ENCODE peak calls at places on chromosomes 5 and 9, in eight cellular contexts. One of them, this sample, is unnamed.

GRCh38 chr5:180251141-180251540 is 40.7 kb downstream of the MAPK9 start:
- DNase-seq in amniotic stem cell: no peak
- DNase-seq in NCI-H1092 treated with DMSO at 0.1 percent for 48 hours: no peak
- DNase-seq in stimulated activated CD4-positive, alpha-beta T cell treated with anti-CD3 and anti-CD28 coated beads, Interleukin-4, amount 100 ng/mL, for 48 hours: no peak
- DNase-seq in brain microvascular endothelial cell: no peak
- DNase-seq in DMS53: no peak
- DNase-seq in IMR-90: no peak
- DNase-seq in GDM1: no peak
- DNase-seq in this sample: no peak

GRCh38 chr5:937151-937924 is 44.7 kb downstream of the TRIP13 start:
- DNase-seq in IMR-90: no peak
- DNase-seq in NCI-H1092 treated with DMSO at 0.1 percent for 48 hours: no peak
- DNase-seq in GDM1: no peak
- DNase-seq in stimulated activated CD4-positive, alpha-beta T cell treated with anti-CD3 and anti-CD28 coated beads, Interleukin-4, amount 100 ng/mL, for 48 hours: no peak
- DNase-seq in brain microvascular endothelial cell: no peak
- DNase-seq in amniotic stem cell: no peak
- DNase-seq in DMS53: no peak
- DNase-seq in this sample: no peak

GRCh38 chr9:21031091-21031817 is at the start of gene HACD4:
- DNase-seq in NCI-H1092 treated with DMSO at 0.1 percent for 48 hours: peak; percentile 46
- DNase-seq in brain microvascular endothelial cell: peak; percentile 13
- DNase-seq in DMS53: peak; percentile 56
- DNase-seq in stimulated activated CD4-positive, alpha-beta T cell treated with anti-CD3 and anti-CD28 coated beads, Interleukin-4, amount 100 ng/mL, for 48 hours: peak; percentile 37
- DNase-seq in GDM1: peak; percentile 69
- DNase-seq in amniotic stem cell: no peak
- DNase-seq in IMR-90: peak; percentile 12
- DNase-seq in this sample: peak; percentile 51

GRCh38 chr9:97982719-97983523 is at the start of gene ANP32B:
- DNase-seq in IMR-90: peak; percentile 89
- DNase-seq in DMS53: peak; percentile 93
- DNase-seq in amniotic stem cell: peak; percentile 73
- DNase-seq in GDM1: peak; percentile 96
- DNase-seq in stimulated activated CD4-positive, alpha-beta T cell treated with anti-CD3 and anti-CD28 coated beads, Interleukin-4, amount 100 ng/mL, for 48 hours: peak; percentile 93
- DNase-seq in brain microvascular endothelial cell: peak; percentile 79
- DNase-seq in NCI-H1092 treated with DMSO at 0.1 percent for 48 hours: peak; percentile 82
- DNase-seq in this sample: peak; percentile 95

GRCh38 chr9:109880276-109881169 is 100.5 kb downstream of the PALM2AKAP2 start:
- DNase-seq in amniotic stem cell: no peak
- DNase-seq in brain microvascular endothelial cell: peak; percentile 64
- DNase-seq in stimulated activated CD4-positive, alpha-beta T cell treated with anti-CD3 and anti-CD28 coated beads, Interleukin-4, amount 100 ng/mL, for 48 hours: no peak
- DNase-seq in GDM1: no peak
- DNase-seq in IMR-90: peak; percentile 41
- DNase-seq in NCI-H1092 treated with DMSO at 0.1 percent for 48 hours: no peak
- DNase-seq in DMS53: peak; percentile 35
- DNase-seq in this sample: peak; percentile 54

GRCh38 chr5:117220730-117221129 is 646.1 kb upstream of the SEMA6A start:
- DNase-seq in brain microvascular endothelial cell: peak; percentile 74
- DNase-seq in GDM1: no peak
- DNase-seq in DMS53: no peak
- DNase-seq in NCI-H1092 treated with DMSO at 0.1 percent for 48 hours: no peak
- DNase-seq in IMR-90: no peak
- DNase-seq in amniotic stem cell: no peak
- DNase-seq in stimulated activated CD4-positive, alpha-beta T cell treated with anti-CD3 and anti-CD28 coated beads, Interleukin-4, amount 100 ng/mL, for 48 hours: no peak
- DNase-seq in this sample: peak; percentile 13

GRCh38 chr5:132198571-132198970 is 29.1 kb downstream of the P4HA2 start:
- DNase-seq in amniotic stem cell: no peak
- DNase-seq in GDM1: no peak
- DNase-seq in brain microvascular endothelial cell: no peak
- DNase-seq in stimulated activated CD4-positive, alpha-beta T cell treated with anti-CD3 and anti-CD28 coated beads, Interleukin-4, amount 100 ng/mL, for 48 hours: no peak
- DNase-seq in NCI-H1092 treated with DMSO at 0.1 percent for 48 hours: no peak
- DNase-seq in IMR-90: no peak
- DNase-seq in DMS53: no peak
- DNase-seq in this sample: no peak

GRCh38 chr9:89442016-89442415 is 55.9 kb downstream of the SEMA4D start:
- DNase-seq in DMS53: no peak
- DNase-seq in stimulated activated CD4-positive, alpha-beta T cell treated with anti-CD3 and anti-CD28 coated beads, Interleukin-4, amount 100 ng/mL, for 48 hours: no peak
- DNase-seq in amniotic stem cell: no peak
- DNase-seq in NCI-H1092 treated with DMSO at 0.1 percent for 48 hours: no peak
- DNase-seq in IMR-90: no peak
- DNase-seq in GDM1: no peak
- DNase-seq in brain microvascular endothelial cell: no peak
- DNase-seq in this sample: no peak

GRCh38 chr5:104793452-104794120 is 1231.0 kb upstream of the NUDT12 start:
- DNase-seq in NCI-H1092 treated with DMSO at 0.1 percent for 48 hours: no peak
- DNase-seq in amniotic stem cell: no peak
- DNase-seq in DMS53: no peak
- DNase-seq in stimulated activated CD4-positive, alpha-beta T cell treated with anti-CD3 and anti-CD28 coated beads, Interleukin-4, amount 100 ng/mL, for 48 hours: no peak
- DNase-seq in brain microvascular endothelial cell: no peak
- DNase-seq in IMR-90: no peak
- DNase-seq in GDM1: no peak
- DNase-seq in this sample: no peak

GRCh38 chr5:82911902-82912301 is 165.3 kb downstream of the TMEM167A start:
- DNase-seq in brain microvascular endothelial cell: no peak
- DNase-seq in DMS53: no peak
- DNase-seq in IMR-90: no peak
- DNase-seq in amniotic stem cell: no peak
- DNase-seq in stimulated activated CD4-positive, alpha-beta T cell treated with anti-CD3 and anti-CD28 coated beads, Interleukin-4, amount 100 ng/mL, for 48 hours: no peak
- DNase-seq in NCI-H1092 treated with DMSO at 0.1 percent for 48 hours: no peak
- DNase-seq in GDM1: no peak
- DNase-seq in this sample: no peak

GRCh38 chr5:146047396-146047795 is 58.0 kb downstream of the PLAC8L1 start:
- DNase-seq in brain microvascular endothelial cell: no peak
- DNase-seq in DMS53: no peak
- DNase-seq in amniotic stem cell: no peak
- DNase-seq in NCI-H1092 treated with DMSO at 0.1 percent for 48 hours: no peak
- DNase-seq in IMR-90: no peak
- DNase-seq in stimulated activated CD4-positive, alpha-beta T cell treated with anti-CD3 and anti-CD28 coated beads, Interleukin-4, amount 100 ng/mL, for 48 hours: no peak
- DNase-seq in GDM1: no peak
- DNase-seq in this sample: no peak

GRCh38 chr9:70979971-70980370 is 141.4 kb downstream of the TRPM3 start:
- DNase-seq in amniotic stem cell: no peak
- DNase-seq in DMS53: no peak
- DNase-seq in NCI-H1092 treated with DMSO at 0.1 percent for 48 hours: no peak
- DNase-seq in stimulated activated CD4-positive, alpha-beta T cell treated with anti-CD3 and anti-CD28 coated beads, Interleukin-4, amount 100 ng/mL, for 48 hours: no peak
- DNase-seq in GDM1: no peak
- DNase-seq in brain microvascular endothelial cell: no peak
- DNase-seq in IMR-90: peak; percentile 31
- DNase-seq in this sample: peak; percentile 30

GRCh38 chr5:89267764-89268163 is 384.8 kb upstream of the MEF2C start:
- DNase-seq in DMS53: no peak
- DNase-seq in stimulated activated CD4-positive, alpha-beta T cell treated with anti-CD3 and anti-CD28 coated beads, Interleukin-4, amount 100 ng/mL, for 48 hours: no peak
- DNase-seq in GDM1: no peak
- DNase-seq in IMR-90: no peak
- DNase-seq in brain microvascular endothelial cell: no peak
- DNase-seq in NCI-H1092 treated with DMSO at 0.1 percent for 48 hours: no peak
- DNase-seq in amniotic stem cell: no peak
- DNase-seq in this sample: no peak

GRCh38 chr5:169577966-169578365 is 5.6 kb upstream of the SPDL1 start:
- DNase-seq in DMS53: peak; percentile 12
- DNase-seq in stimulated activated CD4-positive, alpha-beta T cell treated with anti-CD3 and anti-CD28 coated beads, Interleukin-4, amount 100 ng/mL, for 48 hours: no peak
- DNase-seq in brain microvascular endothelial cell: no peak
- DNase-seq in NCI-H1092 treated with DMSO at 0.1 percent for 48 hours: no peak
- DNase-seq in amniotic stem cell: peak; percentile 10
- DNase-seq in IMR-90: no peak
- DNase-seq in GDM1: no peak
- DNase-seq in this sample: peak; percentile 78

GRCh38 chr5:58775699-58776098 is 192.8 kb downstream of the RAB3C start:
- DNase-seq in DMS53: no peak
- DNase-seq in NCI-H1092 treated with DMSO at 0.1 percent for 48 hours: no peak
- DNase-seq in brain microvascular endothelial cell: no peak
- DNase-seq in IMR-90: no peak
- DNase-seq in amniotic stem cell: no peak
- DNase-seq in GDM1: no peak
- DNase-seq in stimulated activated CD4-positive, alpha-beta T cell treated with anti-CD3 and anti-CD28 coated beads, Interleukin-4, amount 100 ng/mL, for 48 hours: no peak
- DNase-seq in this sample: no peak

GRCh38 chr5:149170292-149170691 is 29.0 kb downstream of the ABLIM3 start:
- DNase-seq in stimulated activated CD4-positive, alpha-beta T cell treated with anti-CD3 and anti-CD28 coated beads, Interleukin-4, amount 100 ng/mL, for 48 hours: no peak
- DNase-seq in amniotic stem cell: no peak
- DNase-seq in NCI-H1092 treated with DMSO at 0.1 percent for 48 hours: no peak
- DNase-seq in GDM1: no peak
- DNase-seq in DMS53: no peak
- DNase-seq in IMR-90: peak; percentile 38
- DNase-seq in brain microvascular endothelial cell: no peak
- DNase-seq in this sample: no peak

GRCh38 chr5:99453181-99453580 is 524.4 kb upstream of the CHD1 start:
- DNase-seq in DMS53: no peak
- DNase-seq in brain microvascular endothelial cell: no peak
- DNase-seq in amniotic stem cell: no peak
- DNase-seq in stimulated activated CD4-positive, alpha-beta T cell treated with anti-CD3 and anti-CD28 coated beads, Interleukin-4, amount 100 ng/mL, for 48 hours: no peak
- DNase-seq in IMR-90: no peak
- DNase-seq in NCI-H1092 treated with DMSO at 0.1 percent for 48 hours: no peak
- DNase-seq in GDM1: no peak
- DNase-seq in this sample: no peak

GRCh38 chr9:87878930-87879603 is 3.6 kb upstream of the SPATA31E1 start:
- DNase-seq in amniotic stem cell: peak; percentile 26
- DNase-seq in DMS53: no peak
- DNase-seq in stimulated activated CD4-positive, alpha-beta T cell treated with anti-CD3 and anti-CD28 coated beads, Interleukin-4, amount 100 ng/mL, for 48 hours: no peak
- DNase-seq in IMR-90: peak; percentile 87
- DNase-seq in GDM1: no peak
- DNase-seq in brain microvascular endothelial cell: peak; percentile 37
- DNase-seq in NCI-H1092 treated with DMSO at 0.1 percent for 48 hours: no peak
- DNase-seq in this sample: peak; percentile 74

GRCh38 chr9:76358628-76359283 is 35.5 kb downstream of the RFK start:
- DNase-seq in DMS53: no peak
- DNase-seq in IMR-90: no peak
- DNase-seq in brain microvascular endothelial cell: no peak
- DNase-seq in stimulated activated CD4-positive, alpha-beta T cell treated with anti-CD3 and anti-CD28 coated beads, Interleukin-4, amount 100 ng/mL, for 48 hours: no peak
- DNase-seq in NCI-H1092 treated with DMSO at 0.1 percent for 48 hours: no peak
- DNase-seq in GDM1: no peak
- DNase-seq in amniotic stem cell: no peak
- DNase-seq in this sample: no peak

GRCh38 chr9:124381073-124381945 is 33.9 kb downstream of the PSMB7 start:
- DNase-seq in GDM1: no peak
- DNase-seq in stimulated activated CD4-positive, alpha-beta T cell treated with anti-CD3 and anti-CD28 coated beads, Interleukin-4, amount 100 ng/mL, for 48 hours: no peak
- DNase-seq in NCI-H1092 treated with DMSO at 0.1 percent for 48 hours: no peak
- DNase-seq in amniotic stem cell: no peak
- DNase-seq in DMS53: no peak
- DNase-seq in IMR-90: peak; percentile 29
- DNase-seq in brain microvascular endothelial cell: peak; percentile 27
- DNase-seq in this sample: peak; percentile 46

GRCh38 chr5:179470191-179470590 is 80.2 kb upstream of the RUFY1 start:
- DNase-seq in amniotic stem cell: no peak
- DNase-seq in brain microvascular endothelial cell: no peak
- DNase-seq in DMS53: no peak
- DNase-seq in GDM1: no peak
- DNase-seq in stimulated activated CD4-positive, alpha-beta T cell treated with anti-CD3 and anti-CD28 coated beads, Interleukin-4, amount 100 ng/mL, for 48 hours: no peak
- DNase-seq in NCI-H1092 treated with DMSO at 0.1 percent for 48 hours: no peak
- DNase-seq in IMR-90: no peak
- DNase-seq in this sample: no peak

GRCh38 chr9:69018688-69019087 is 4.8 kb upstream of the PRKACG start:
- DNase-seq in IMR-90: no peak
- DNase-seq in GDM1: no peak
- DNase-seq in amniotic stem cell: no peak
- DNase-seq in stimulated activated CD4-positive, alpha-beta T cell treated with anti-CD3 and anti-CD28 coated beads, Interleukin-4, amount 100 ng/mL, for 48 hours: no peak
- DNase-seq in NCI-H1092 treated with DMSO at 0.1 percent for 48 hours: no peak
- DNase-seq in DMS53: no peak
- DNase-seq in brain microvascular endothelial cell: no peak
- DNase-seq in this sample: no peak

GRCh38 chr5:142527664-142528295 is 158.1 kb downstream of the FGF1 start:
- DNase-seq in NCI-H1092 treated with DMSO at 0.1 percent for 48 hours: no peak
- DNase-seq in IMR-90: no peak
- DNase-seq in GDM1: no peak
- DNase-seq in brain microvascular endothelial cell: no peak
- DNase-seq in stimulated activated CD4-positive, alpha-beta T cell treated with anti-CD3 and anti-CD28 coated beads, Interleukin-4, amount 100 ng/mL, for 48 hours: no peak
- DNase-seq in amniotic stem cell: no peak
- DNase-seq in DMS53: no peak
- DNase-seq in this sample: no peak

GRCh38 chr5:173697931-173698579 is 81.6 kb upstream of the BOD1 start:
- DNase-seq in IMR-90: no peak
- DNase-seq in stimulated activated CD4-positive, alpha-beta T cell treated with anti-CD3 and anti-CD28 coated beads, Interleukin-4, amount 100 ng/mL, for 48 hours: no peak
- DNase-seq in amniotic stem cell: no peak
- DNase-seq in GDM1: no peak
- DNase-seq in brain microvascular endothelial cell: no peak
- DNase-seq in NCI-H1092 treated with DMSO at 0.1 percent for 48 hours: no peak
- DNase-seq in DMS53: peak; percentile 98
- DNase-seq in this sample: no peak

GRCh38 chr9:83441390-83441789 is 96.8 kb downstream of the FRMD3 start:
- DNase-seq in stimulated activated CD4-positive, alpha-beta T cell treated with anti-CD3 and anti-CD28 coated beads, Interleukin-4, amount 100 ng/mL, for 48 hours: no peak
- DNase-seq in NCI-H1092 treated with DMSO at 0.1 percent for 48 hours: peak; percentile 9
- DNase-seq in DMS53: no peak
- DNase-seq in GDM1: no peak
- DNase-seq in brain microvascular endothelial cell: no peak
- DNase-seq in amniotic stem cell: no peak
- DNase-seq in IMR-90: no peak
- DNase-seq in this sample: no peak

GRCh38 chr9:97543568-97543967 is 42.1 kb downstream of the TMOD1 start:
- DNase-seq in GDM1: no peak
- DNase-seq in NCI-H1092 treated with DMSO at 0.1 percent for 48 hours: no peak
- DNase-seq in amniotic stem cell: no peak
- DNase-seq in DMS53: peak; percentile 40
- DNase-seq in stimulated activated CD4-positive, alpha-beta T cell treated with anti-CD3 and anti-CD28 coated beads, Interleukin-4, amount 100 ng/mL, for 48 hours: no peak
- DNase-seq in brain microvascular endothelial cell: no peak
- DNase-seq in IMR-90: no peak
- DNase-seq in this sample: no peak

GRCh38 chr5:161314033-161314432 is 232.5 kb downstream of the GABRB2 start:
- DNase-seq in DMS53: peak; percentile 49
- DNase-seq in amniotic stem cell: no peak
- DNase-seq in brain microvascular endothelial cell: no peak
- DNase-seq in NCI-H1092 treated with DMSO at 0.1 percent for 48 hours: no peak
- DNase-seq in GDM1: no peak
- DNase-seq in IMR-90: no peak
- DNase-seq in stimulated activated CD4-positive, alpha-beta T cell treated with anti-CD3 and anti-CD28 coated beads, Interleukin-4, amount 100 ng/mL, for 48 hours: no peak
- DNase-seq in this sample: no peak

GRCh38 chr5:173456751-173457171 is 128.5 kb upstream of the STC2 start:
- DNase-seq in amniotic stem cell: no peak
- DNase-seq in stimulated activated CD4-positive, alpha-beta T cell treated with anti-CD3 and anti-CD28 coated beads, Interleukin-4, amount 100 ng/mL, for 48 hours: no peak
- DNase-seq in brain microvascular endothelial cell: peak; percentile 85
- DNase-seq in DMS53: peak; percentile 23
- DNase-seq in IMR-90: peak; percentile 81
- DNase-seq in GDM1: peak; percentile 54
- DNase-seq in NCI-H1092 treated with DMSO at 0.1 percent for 48 hours: no peak
- DNase-seq in this sample: peak; percentile 70

GRCh38 chr5:132363431-132364112 is 5.9 kb upstream of the SLC22A5 start:
- DNase-seq in IMR-90: peak; percentile 93
- DNase-seq in brain microvascular endothelial cell: peak; percentile 95
- DNase-seq in amniotic stem cell: peak; percentile 76
- DNase-seq in NCI-H1092 treated with DMSO at 0.1 percent for 48 hours: no peak
- DNase-seq in DMS53: peak; percentile 21
- DNase-seq in GDM1: no peak
- DNase-seq in stimulated activated CD4-positive, alpha-beta T cell treated with anti-CD3 and anti-CD28 coated beads, Interleukin-4, amount 100 ng/mL, for 48 hours: no peak
- DNase-seq in this sample: peak; percentile 98